ENCODE peak calls at places on chromosomes 7 and 10, in four cellular contexts. One of them, this sample, is unnamed. For H3K36me3, the result is how much of the 10 kb centered on the place peaks cover.

GRCh38 chr7:2471396-2471795 is 4.8 kb downstream of the GRIFIN start:
- DNase-seq in endothelial cell of umbilical vein: peak
- DNase-seq in CD4-positive, CD25-positive, alpha-beta regulatory T cell: no peak
- DNase-seq in upper lobe of left lung: peak
- DNase-seq in this sample: no peak

GRCh38 chr7:141198191-141198958 is 124.5 kb downstream of the TMEM178B start:
- DNase-seq in endothelial cell of umbilical vein: no peak
- DNase-seq in CD4-positive, CD25-positive, alpha-beta regulatory T cell: no peak
- DNase-seq in upper lobe of left lung: no peak
- DNase-seq in this sample: no peak

GRCh38 chr7:131945948-131946525 is 389.6 kb upstream of the PODXL start:
- DNase-seq in endothelial cell of umbilical vein: no peak
- DNase-seq in CD4-positive, CD25-positive, alpha-beta regulatory T cell: no peak
- DNase-seq in upper lobe of left lung: no peak
- DNase-seq in this sample: no peak

GRCh38 chr7:94584113-94584512 is 71.8 kb downstream of the SGCE start:
- DNase-seq in endothelial cell of umbilical vein: no peak
- DNase-seq in CD4-positive, CD25-positive, alpha-beta regulatory T cell: no peak
- DNase-seq in upper lobe of left lung: no peak
- DNase-seq in this sample: no peak

GRCh38 chr7:90749774-90750173 is 153.7 kb downstream of the CDK14 start:
- DNase-seq in endothelial cell of umbilical vein: peak
- DNase-seq in CD4-positive, CD25-positive, alpha-beta regulatory T cell: no peak
- DNase-seq in upper lobe of left lung: no peak
- DNase-seq in this sample: no peak

GRCh38 chr7:7639847-7640220 is 718 bp upstream of the UMAD1 start:
- DNase-seq in endothelial cell of umbilical vein: peak
- DNase-seq in CD4-positive, CD25-positive, alpha-beta regulatory T cell: peak
- DNase-seq in upper lobe of left lung: no peak
- DNase-seq in this sample: no peak

GRCh38 chr10:102763037-102763607 is 19.4 kb downstream of the WBP1L start:
- DNase-seq in endothelial cell of umbilical vein: no peak
- DNase-seq in CD4-positive, CD25-positive, alpha-beta regulatory T cell: no peak
- DNase-seq in upper lobe of left lung: no peak
- DNase-seq in this sample: no peak

GRCh38 chr10:67302701-67303100 is 376.9 kb downstream of the LRRTM3 start:
- DNase-seq in endothelial cell of umbilical vein: no peak
- DNase-seq in CD4-positive, CD25-positive, alpha-beta regulatory T cell: no peak
- DNase-seq in upper lobe of left lung: no peak
- DNase-seq in this sample: no peak

GRCh38 chr10:127142141-127142540 is 54.2 kb downstream of the INSYN2A start:
- DNase-seq in endothelial cell of umbilical vein: no peak
- DNase-seq in CD4-positive, CD25-positive, alpha-beta regulatory T cell: no peak
- DNase-seq in upper lobe of left lung: peak
- DNase-seq in this sample: no peak

GRCh38 chr10:10819206-10819856 is 198.3 kb upstream of the CELF2 start:
- DNase-seq in endothelial cell of umbilical vein: no peak
- DNase-seq in CD4-positive, CD25-positive, alpha-beta regulatory T cell: no peak
- DNase-seq in upper lobe of left lung: no peak
- DNase-seq in this sample: no peak

GRCh38 chr10:10830316-10831061 is 187.2 kb upstream of the CELF2 start:
- DNase-seq in endothelial cell of umbilical vein: peak
- DNase-seq in CD4-positive, CD25-positive, alpha-beta regulatory T cell: no peak
- DNase-seq in upper lobe of left lung: no peak
- DNase-seq in this sample: no peak

GRCh38 chr10:10826125-10826524 is 191.5 kb upstream of the CELF2 start:
- DNase-seq in endothelial cell of umbilical vein: peak
- DNase-seq in CD4-positive, CD25-positive, alpha-beta regulatory T cell: no peak
- DNase-seq in upper lobe of left lung: no peak
- DNase-seq in this sample: no peak

GRCh38 chr10:10821926-10822325 is 195.7 kb upstream of the CELF2 start:
- DNase-seq in endothelial cell of umbilical vein: no peak
- DNase-seq in CD4-positive, CD25-positive, alpha-beta regulatory T cell: no peak
- DNase-seq in upper lobe of left lung: no peak
- DNase-seq in this sample: no peak

DNA sequence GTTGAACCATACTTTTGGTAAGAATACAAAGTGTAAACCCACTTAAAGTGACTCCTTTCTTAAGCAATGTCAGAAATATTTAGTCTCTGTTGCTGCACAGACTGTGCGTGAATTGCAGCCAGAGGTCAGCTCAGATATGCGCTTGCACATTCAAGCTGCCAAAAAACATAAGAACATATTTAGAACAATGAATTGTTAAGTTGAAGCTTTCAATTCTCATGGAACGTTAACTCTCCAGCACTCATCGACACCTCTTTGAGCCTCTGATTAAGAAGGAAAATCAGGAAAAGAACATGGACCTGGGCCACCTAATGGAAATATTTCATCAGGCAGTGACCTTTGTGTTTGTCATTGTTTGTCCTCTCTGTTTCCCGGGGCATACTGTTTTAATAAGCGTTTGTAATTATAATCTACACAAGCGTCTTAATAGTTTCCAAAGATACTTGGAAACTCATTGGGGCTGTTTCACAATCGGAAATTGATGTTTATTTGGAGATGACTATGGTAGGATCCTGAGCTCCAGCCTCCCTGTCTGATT is 193.0 kb upstream of the CELF2 start:
- DNase-seq in endothelial cell of umbilical vein: peak
- DNase-seq in CD4-positive, CD25-positive, alpha-beta regulatory T cell: no peak
- DNase-seq in upper lobe of left lung: no peak
- DNase-seq in this sample: no peak
- H3K27ac ChIP-seq in endothelial cell of umbilical vein: peak
- H3K27ac ChIP-seq in CD4-positive, CD25-positive, alpha-beta regulatory T cell: no peak
- H3K27ac ChIP-seq in upper lobe of left lung: peak
- H3K27ac ChIP-seq in this sample: no peak

GRCh38 chr10:97669561-97669960 is 17.5 kb downstream of the AVPI1 start:
- DNase-seq in endothelial cell of umbilical vein: no peak
- DNase-seq in CD4-positive, CD25-positive, alpha-beta regulatory T cell: no peak
- DNase-seq in upper lobe of left lung: no peak
- DNase-seq in this sample: no peak
- H3K36me3 ChIP-seq in endothelial cell of umbilical vein: under half
- H3K36me3 ChIP-seq in CD4-positive, CD25-positive, alpha-beta regulatory T cell: under half
- H3K36me3 ChIP-seq in upper lobe of left lung: under half
- H3K36me3 ChIP-seq in this sample: under half

GRCh38 chr7:21543528-21544302 is 876 bp downstream of the DNAH11 start:
- DNase-seq in endothelial cell of umbilical vein: peak
- DNase-seq in CD4-positive, CD25-positive, alpha-beta regulatory T cell: peak
- DNase-seq in upper lobe of left lung: no peak
- DNase-seq in this sample: no peak
- H3K27ac ChIP-seq in endothelial cell of umbilical vein: no peak
- H3K27ac ChIP-seq in CD4-positive, CD25-positive, alpha-beta regulatory T cell: no peak
- H3K27ac ChIP-seq in upper lobe of left lung: no peak
- H3K27ac ChIP-seq in this sample: no peak

GRCh38 chr7:123555484-123555883 is 2.1 kb downstream of the NDUFA5 start:
- DNase-seq in endothelial cell of umbilical vein: no peak
- DNase-seq in CD4-positive, CD25-positive, alpha-beta regulatory T cell: no peak
- DNase-seq in upper lobe of left lung: no peak
- DNase-seq in this sample: no peak
- H3K36me3 ChIP-seq in endothelial cell of umbilical vein: under half
- H3K36me3 ChIP-seq in CD4-positive, CD25-positive, alpha-beta regulatory T cell: under half
- H3K36me3 ChIP-seq in upper lobe of left lung: under half
- H3K36me3 ChIP-seq in this sample: under half

DNA sequence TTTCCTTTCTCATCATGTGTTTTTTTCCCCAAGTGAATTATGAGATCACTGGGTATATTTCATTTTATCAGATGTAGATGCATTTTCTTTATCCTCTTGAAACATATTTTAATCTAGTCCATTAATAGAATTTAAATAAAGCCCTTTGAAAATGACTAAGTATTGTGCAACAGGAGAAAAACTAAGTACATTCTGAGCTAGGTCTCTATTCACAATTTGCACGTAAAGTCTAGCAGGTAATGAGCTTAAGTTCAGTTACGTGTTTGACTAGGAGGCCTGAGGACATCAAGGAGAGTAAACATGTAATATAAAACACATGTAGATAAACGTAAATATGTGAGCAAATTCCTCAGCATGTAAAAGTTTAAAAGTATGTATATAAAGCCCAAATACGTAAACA is 644.6 kb upstream of the IGFBP3 start:
- DNase-seq in endothelial cell of umbilical vein: no peak
- DNase-seq in CD4-positive, CD25-positive, alpha-beta regulatory T cell: no peak
- DNase-seq in upper lobe of left lung: no peak
- DNase-seq in this sample: no peak
- H3K27ac ChIP-seq in endothelial cell of umbilical vein: no peak
- H3K27ac ChIP-seq in CD4-positive, CD25-positive, alpha-beta regulatory T cell: no peak
- H3K27ac ChIP-seq in upper lobe of left lung: no peak
- H3K27ac ChIP-seq in this sample: no peak

DNA sequence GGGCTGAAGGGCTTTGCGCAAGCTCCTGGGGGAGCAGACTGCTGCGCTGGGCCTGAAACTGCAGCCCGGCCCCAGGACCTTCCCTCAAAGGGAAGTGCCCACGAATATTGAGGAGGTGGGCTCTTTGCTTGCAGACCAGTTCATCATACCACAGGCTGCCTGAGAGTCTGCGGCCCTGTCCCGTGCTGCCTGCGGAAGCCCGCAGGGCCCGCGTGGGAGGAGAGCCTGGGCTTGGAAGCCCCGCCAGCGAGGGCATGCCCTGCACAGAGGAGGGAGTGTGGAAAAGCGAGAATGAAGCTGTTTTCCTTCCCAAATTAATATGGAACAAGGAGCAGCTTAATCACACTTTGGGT is 83.6 kb upstream of the MKI67 start:
- DNase-seq in endothelial cell of umbilical vein: no peak
- DNase-seq in CD4-positive, CD25-positive, alpha-beta regulatory T cell: no peak
- DNase-seq in upper lobe of left lung: no peak
- DNase-seq in this sample: no peak
- H3K36me3 ChIP-seq in endothelial cell of umbilical vein: under half
- H3K36me3 ChIP-seq in CD4-positive, CD25-positive, alpha-beta regulatory T cell: under half
- H3K36me3 ChIP-seq in upper lobe of left lung: under half
- H3K36me3 ChIP-seq in this sample: under half